ENCODE peak calls at places on chromosomes 2 and 18, in four cellular contexts. C, R, L and N are unnamed samples.

GRCh38 chr2:49369650-49370049 is 215.3 kb upstream of the FSHR start:
- DNase-seq in C (no peak), R (no peak), L (no peak), N (no peak)

GRCh38 chr2:113186421-113186820 is 12.7 kb downstream of the PSD4 start:
- DNase-seq in C (no peak), R (no peak), L (no peak), N (no peak)

GRCh38 chr2:238139141-238139840 is 823 bp downstream of the KLHL30 start:
- DNase-seq in C (no peak), R (no peak), L (peak), N (peak)

GRCh38 chr2:121527009-121527682 is 3.5 kb upstream of the RNU4ATAC start:
- DNase-seq in C (no peak), R (no peak), L (peak), N (no peak)

GRCh38 chr18:26655614-26656400 is 107.5 kb upstream of the KCTD1 start:
- DNase-seq in C (peak), R (no peak), L (no peak), N (no peak)

GRCh38 chr2:69253893-69254292 is 133.1 kb downstream of the GFPT1 start:
- DNase-seq in C (peak), R (no peak), L (no peak), N (no peak)

GRCh38 chr2:96517079-96517478 is 11.9 kb upstream of the NEURL3 start:
- DNase-seq in C (no peak), R (no peak), L (no peak), N (no peak)

GRCh38 chr18:1998121-1998520 is 573.2 kb downstream of the METTL4 start:
- DNase-seq in C (no peak), R (no peak), L (no peak), N (no peak)

GRCh38 chr18:63878343-63878742 is 9.2 kb upstream of the SERPINB2 start:
- DNase-seq in C (no peak), R (no peak), L (no peak), N (no peak)

GRCh38 chr2:120343433-120344105 is 2.4 kb upstream of the INHBB start:
- DNase-seq in C (peak), R (peak), L (peak), N (no peak)

GRCh38 chr2:189798312-189799029 is 14.2 kb downstream of the PMS1 start:
- DNase-seq in C (no peak), R (peak), L (no peak), N (no peak)

GRCh38 chr2:5373200-5373599 is 319.0 kb upstream of the SOX11 start:
- DNase-seq in C (no peak), R (no peak), L (no peak), N (no peak)

GRCh38 chr2:167962436-167963226 is 284.8 kb downstream of the STK39 start:
- DNase-seq in C (no peak), R (no peak), L (no peak), N (no peak)

GRCh38 chr2:146147448-146148012 is 1627.6 kb upstream of the ZEB2 start:
- DNase-seq in C (no peak), R (no peak), L (no peak), N (no peak)

GRCh38 chr2:216739035-216739434 is 43.7 kb upstream of the IGFBP5 start:
- DNase-seq in C (no peak), R (no peak), L (no peak), N (peak)

GRCh38 chr18:44859263-44859662 is 178.6 kb downstream of the SETBP1 start:
- DNase-seq in C (no peak), R (no peak), L (no peak), N (no peak)

GRCh38 chr2:63735931-63736820 is 105.5 kb upstream of the UGP2 start:
- DNase-seq in C (no peak), R (peak), L (no peak), N (no peak)

GRCh38 chr2:19352946-19353720 is 5.3 kb downstream of the OSR1 start:
- DNase-seq in C (peak), R (no peak), L (no peak), N (no peak)

GRCh38 chr2:75025633-75026380 is 67.4 kb downstream of the POLE4 start:
- DNase-seq in C (no peak), R (no peak), L (no peak), N (no peak)

GRCh38 chr2:45759310-45759851 is 107.9 kb downstream of the PRKCE start:
- DNase-seq in C (no peak), R (peak), L (no peak), N (no peak)

GRCh38 chr2:20633794-20634259 is 17.1 kb downstream of the HS1BP3 start:
- DNase-seq in C (peak), R (no peak), L (no peak), N (peak)

GRCh38 chr18:63205791-63206252 is 113.7 kb downstream of the BCL2 start:
- DNase-seq in C (no peak), R (no peak), L (peak), N (no peak)

GRCh38 chr2:96427917-96428316 is 77.2 kb downstream of the NEURL3 start:
- DNase-seq in C (no peak), R (no peak), L (no peak), N (no peak)

GRCh38 chr2:164671664-164672396 is 50.5 kb upstream of the GRB14 start:
- DNase-seq in C (no peak), R (no peak), L (no peak), N (no peak)

GRCh38 chr2:169736902-169737301 is 3.3 kb downstream of the KLHL23 start:
- DNase-seq in C (no peak), R (no peak), L (no peak), N (no peak)

GRCh38 chr2:237201461-237202287 is 116.0 kb downstream of the COPS8 start:
- DNase-seq in C (no peak), R (peak), L (no peak), N (no peak)

GRCh38 chr18:58363767-58364540 is 264.9 kb downstream of the ALPK2 start:
- DNase-seq in C (no peak), R (peak), L (no peak), N (no peak)

GRCh38 chr18:4369726-4370125 is 85.4 kb downstream of the DLGAP1 start:
- DNase-seq in C (no peak), R (no peak), L (no peak), N (no peak)

GRCh38 chr2:50433635-50434034 is 598.3 kb downstream of the NRXN1 start:
- DNase-seq in C (no peak), R (no peak), L (no peak), N (no peak)

GRCh38 chr18:8231316-8231715 is 377.9 kb upstream of the RAB12 start:
- DNase-seq in C (no peak), R (no peak), L (no peak), N (no peak)

GRCh38 chr2:64730551-64731305 is 77.0 kb upstream of the SERTAD2 start:
- DNase-seq in C (peak), R (no peak), L (peak), N (peak)

GRCh38 chr18:48002933-48003365 is 72.5 kb upstream of the SMAD2 start:
- DNase-seq in C (peak), R (no peak), L (no peak), N (peak)

GRCh38 chr2:26934335-26934724 is 36.1 kb upstream of the MAPRE3 start:
- DNase-seq in C (no peak), R (no peak), L (no peak), N (no peak)

GRCh38 chr2:74778381-74779371 is 55.3 kb upstream of the HK2 start:
- DNase-seq in C (no peak), R (no peak), L (no peak), N (peak)

GRCh38 chr18:77133920-77134496 is 1.4 kb upstream of the MBP start:
- DNase-seq in C (no peak), R (no peak), L (no peak), N (peak)

GRCh38 chr2:233358335-233358734 is 4.0 kb downstream of the DGKD start:
- DNase-seq in C (no peak), R (no peak), L (no peak), N (no peak)

GRCh38 chr18:8975624-8976023 is 126.9 kb upstream of the NDUFV2 start:
- DNase-seq in C (no peak), R (no peak), L (no peak), N (no peak)

GRCh38 chr2:70995227-70995729 is 605 bp upstream of the TEX261 start:
- DNase-seq in C (peak), R (peak), L (peak), N (peak)

GRCh38 chr2:130288467-130289403 is 54.0 kb upstream of the IMP4 start:
- DNase-seq in C (no peak), R (no peak), L (no peak), N (no peak)